ENCODE peak calls at places on chromosome 7, in five cellular contexts. N is adipocyte, C is T-helper 9 cell, B is KBM-7, K is brain microvascular endothelial cell. L is an unnamed sample.

GRCh38 chr7:122379491-122379890 is 74.9 kb upstream of the FEZF1 start:
- DNase-seq in N (no peak), C (no peak), B (no peak), K (no peak), L (no peak)

GRCh38 chr7:151429232-151429554 is 10.7 kb downstream of the CRYGN start:
- DNase-seq in N (peak; percentile 16), C (no peak), B (no peak), K (no peak), L (no peak)

GRCh38 chr7:20298486-20298901 is 32.2 kb upstream of the ITGB8 start:
- DNase-seq in N (no peak), C (no peak), B (no peak), K (no peak), L (no peak)

GRCh38 chr7:126778101-126778500 is 474.6 kb downstream of the GRM8 start:
- DNase-seq in N (no peak), C (no peak), B (no peak), K (no peak), L (no peak)

GRCh38 chr7:25720427-25720826 is 431.6 kb upstream of the NFE2L3 start:
- DNase-seq in N (peak; percentile 27), C (no peak), B (peak; percentile 8), K (peak; percentile 17), L (no peak)

GRCh38 chr7:92767427-92767826 is 68.9 kb downstream of the CDK6 start:
- DNase-seq in N (no peak), C (no peak), B (no peak), K (peak; percentile 34), L (no peak)

GRCh38 chr7:69166979-69167516 is 431.2 kb upstream of the AUTS2 start:
- DNase-seq in N (no peak), C (no peak), B (no peak), K (no peak), L (no peak)

GRCh38 chr7:31253486-31253885 is 87.0 kb downstream of the NEUROD6 start:
- DNase-seq in N (no peak), C (no peak), B (no peak), K (no peak), L (no peak)

GRCh38 chr7:23893172-23893941 is 183.3 kb downstream of the STK31 start:
- DNase-seq in N (peak; percentile 64), C (no peak), B (no peak), K (peak; percentile 63), L (no peak)

GRCh38 chr7:12635830-12636229 is 51.6 kb upstream of the ARL4A start:
- DNase-seq in N (peak; percentile 76), C (no peak), B (no peak), K (no peak), L (no peak)